ENCODE peak calls at places on chromosome 7, in six cellular contexts. B, K, E, U, D and Z are unnamed samples.

GRCh38 chr7:157763279-157764000 is 426.6 kb downstream of the DNAJB6 start:
- DNase-seq in K (no peak), D (no peak), U (no peak), B (no peak), E (no peak), Z (no peak)

GRCh38 chr7:116689787-116690186 is 17.8 kb downstream of the MET start:
- DNase-seq in D (no peak), B (peak; percentile 73), E (no peak), U (no peak), K (peak; percentile 63), Z (peak; percentile 83)

GRCh38 chr7:131723926-131724325 is 167.5 kb upstream of the PODXL start:
- DNase-seq in B (no peak), D (no peak), K (no peak), U (no peak), E (no peak), Z (no peak)

GRCh38 chr7:2641406-2642393 is 9.9 kb downstream of the TTYH3 start:
- DNase-seq in D (no peak), B (peak; percentile 36), U (no peak), K (peak; percentile 76), E (peak; percentile 99), Z (no peak)

GRCh38 chr7:36141850-36142249 is 11.2 kb upstream of the EEPD1 start:
- DNase-seq in K (no peak), B (no peak), U (no peak), E (no peak), D (no peak), Z (no peak)

GRCh38 chr7:93715234-93715633 is 140.7 kb upstream of the CALCR start:
- DNase-seq in D (peak; percentile 56), B (peak; percentile 37), U (no peak), E (peak; percentile 58), K (peak; percentile 16), Z (peak; percentile 65)

GRCh38 chr7:158432369-158433270 is 155.0 kb downstream of the PTPRN2 start:
- DNase-seq in U (no peak), D (no peak), E (no peak), K (peak; percentile 1), B (no peak), Z (no peak)

GRCh38 chr7:35817181-35817580 is 16.3 kb downstream of the SEPTIN7 start:
- DNase-seq in D (no peak), K (no peak), U (no peak), E (no peak), B (no peak), Z (no peak)

GRCh38 chr7:114910787-114911186 is 11.1 kb upstream of the MDFIC start:
- DNase-seq in D (no peak), B (no peak), K (peak; percentile 66), E (no peak), U (no peak), Z (no peak)

GRCh38 chr7:157122800-157123495 is 15.8 kb upstream of the UBE3C start:
- DNase-seq in U (no peak), D (no peak), B (no peak), K (no peak), E (no peak), Z (no peak)

GRCh38 chr7:107874605-107875446 is 16.2 kb upstream of the DLD start:
- DNase-seq in E (peak; percentile 77), U (peak; percentile 71), B (peak; percentile 33), D (peak; percentile 77), K (peak; percentile 36), Z (peak; percentile 79)

GRCh38 chr7:26815452-26815851 is 48.9 kb downstream of the SKAP2 start:
- DNase-seq in U (no peak), D (no peak), B (no peak), E (no peak), K (no peak), Z (no peak)

GRCh38 chr7:142168746-142169145 is 57.2 kb downstream of the MGAM2 start:
- DNase-seq in D (no peak), B (peak; percentile 12), U (peak; percentile 37), E (no peak), K (peak; percentile 18), Z (no peak)

GRCh38 chr7:106773228-106773627 is 91.9 kb upstream of the PIK3CG start:
- DNase-seq in D (no peak), E (peak; percentile 30), B (peak; percentile 67), K (no peak), U (no peak), Z (no peak)

GRCh38 chr7:45901566-45901965 is 13.3 kb downstream of the IGFBP1 start:
- DNase-seq in E (no peak), D (no peak), U (no peak), K (no peak), B (no peak), Z (no peak)

GRCh38 chr7:127392182-127392565 is 334 bp downstream of the ZNF800 start:
- DNase-seq in E (peak; percentile 44), B (no peak), D (peak; percentile 71), U (peak; percentile 75), K (peak; percentile 65), Z (peak; percentile 88)

GRCh38 chr7:112752576-112752975 is 37.6 kb downstream of the TMEM168 start:
- DNase-seq in D (no peak), E (no peak), U (no peak), K (no peak), B (no peak), Z (no peak)

GRCh38 chr7:131008840-131009651 is 275.0 kb upstream of the KLF14 start:
- DNase-seq in E (no peak), K (no peak), U (no peak), D (no peak), B (no peak), Z (peak; percentile 65)

GRCh38 chr7:125592331-125592730 is 662.7 kb upstream of the POT1 start:
- DNase-seq in B (no peak), D (no peak), U (no peak), K (no peak), E (no peak), Z (no peak)

GRCh38 chr7:134693256-134693655 is 46.6 kb downstream of the BPGM start:
- DNase-seq in U (no peak), D (no peak), K (peak; percentile 94), E (no peak), B (no peak), Z (no peak)

GRCh38 chr7:78020874-78021249 is 222.3 kb downstream of the PHTF2 start:
- DNase-seq in B (no peak), D (no peak), E (no peak), U (no peak), K (no peak), Z (no peak)

GRCh38 chr7:124497209-124497608 is 268.4 kb downstream of the GPR37 start:
- DNase-seq in U (no peak), B (no peak), K (no peak), D (no peak), E (no peak), Z (no peak)

GRCh38 chr7:92634125-92634710 is 44.0 kb upstream of the FAM133B start:
- DNase-seq in K (no peak), E (peak; percentile 31), B (no peak), U (no peak), D (no peak), Z (no peak)

GRCh38 chr7:135842446-135843175 is 94.0 kb upstream of the FAM180A start:
- DNase-seq in U (no peak), E (no peak), B (no peak), D (no peak), K (no peak), Z (peak; percentile 52)

GRCh38 chr7:19373334-19373733 is 228.1 kb upstream of the FERD3L start:
- DNase-seq in E (no peak), K (no peak), U (no peak), D (no peak), B (no peak), Z (no peak)

GRCh38 chr7:70553364-70553763 is 578.6 kb upstream of the GALNT17 start:
- DNase-seq in E (no peak), B (no peak), U (no peak), D (no peak), K (no peak), Z (no peak)

GRCh38 chr7:70559815-70560214 is 572.1 kb upstream of the GALNT17 start:
- DNase-seq in B (no peak), K (no peak), U (no peak), D (no peak), E (no peak), Z (no peak)

GRCh38 chr7:70556761-70557160 is 575.2 kb upstream of the GALNT17 start:
- DNase-seq in D (no peak), E (no peak), U (no peak), K (no peak), B (no peak), Z (no peak)

GRCh38 chr7:70557281-70557680 is 574.7 kb upstream of the GALNT17 start:
- DNase-seq in E (no peak), U (no peak), B (no peak), K (no peak), D (no peak), Z (no peak)

DNA sequence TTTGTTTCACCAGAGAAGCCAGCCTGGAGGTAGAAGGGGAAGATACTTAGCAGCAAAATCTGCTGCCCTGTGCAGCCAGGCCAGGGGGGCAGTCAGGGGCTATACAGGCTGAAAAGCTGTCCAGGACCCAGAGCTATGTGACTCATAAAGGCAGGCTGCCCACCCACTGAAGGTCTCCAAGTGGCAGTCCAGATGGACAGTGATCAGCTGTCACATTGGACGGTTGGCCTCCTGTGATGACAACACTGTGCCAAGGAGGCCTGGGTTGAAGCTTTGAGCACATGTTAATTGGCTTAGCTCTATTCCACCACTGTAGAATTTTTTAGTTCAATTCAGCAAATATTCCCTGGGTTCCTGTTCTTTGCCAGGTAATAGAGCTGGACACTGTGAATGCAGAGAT is 577.3 kb upstream of the GALNT17 start:
- DNase-seq in B (no peak), E (no peak), K (no peak), D (no peak), U (no peak), Z (no peak)
- H3K27ac ChIP-seq in B (no peak overlapping the region), E (no peak overlapping the region), K (no peak overlapping the region), D (no peak overlapping the region), U (no peak overlapping the region), Z (no peak overlapping the region)

GRCh38 chr7:130222-130572 is 62.2 kb upstream of the FAM20C start:
- DNase-seq in K (no peak), B (no peak), U (no peak), E (no peak), D (no peak), Z (no peak)

GRCh38 chr7:132899-133298 is 59.5 kb upstream of the FAM20C start:
- DNase-seq in U (no peak), B (no peak), D (no peak), K (no peak), E (no peak), Z (no peak)

GRCh38 chr7:133486-133885 is 58.9 kb upstream of the FAM20C start:
- DNase-seq in U (no peak), E (no peak), K (no peak), D (no peak), B (no peak), Z (no peak)

GRCh38 chr7:131111-132094 is 61.0 kb upstream of the FAM20C start:
- DNase-seq in U (no peak), E (no peak), D (no peak), B (no peak), K (no peak), Z (no peak)

GRCh38 chr7:132095-132482 is 60.3 kb upstream of the FAM20C start:
- DNase-seq in D (no peak), E (no peak), B (no peak), U (no peak), K (no peak), Z (no peak)
- H3K4me2 ChIP-seq in D (no peak overlapping the region), E (no peak overlapping the region), B (no peak overlapping the region), U (no peak overlapping the region), K (no peak overlapping the region), Z (no peak overlapping the region)

GRCh38 chr7:7178081-7178480 is 4.3 kb upstream of the C1GALT1 start:
- DNase-seq in B (peak; percentile 70), D (no peak), E (no peak), K (peak; percentile 86), U (no peak), Z (no peak)
- H3K27ac ChIP-seq in B (peak overlapping the region; percentile 87), D (no peak overlapping the region), E (peak overlapping the region; percentile 95), K (peak overlapping the region; percentile 98), U (no peak overlapping the region), Z (no peak overlapping the region)

GRCh38 chr7:75916685-75917634 is 2.0 kb downstream of the POR start:
- DNase-seq in U (no peak), E (no peak), D (no peak), B (no peak), K (no peak), Z (no peak)
- H3K4me2 ChIP-seq in U (no peak overlapping the region), E (no peak overlapping the region), D (no peak overlapping the region), B (peak overlapping the region; percentile 96), K (peak overlapping the region; percentile 99), Z (peak overlapping the region; percentile 96)